ENCODE peak calls at places on chromosomes 11 and 22, in seven cellular contexts. D, M, W, U, P, H and Y are unnamed samples.

GRCh38 chr22:41561335-41561734 is 525 bp downstream of the CSDC2 start:
- DNase-seq in D (no peak), P (no peak), H (peak; percentile 55), U (no peak), W (no peak), M (no peak), Y (peak; percentile 42)

GRCh38 chr11:75267171-75267970 is 26.8 kb downstream of the TPBGL start:
- DNase-seq in H (no peak), P (no peak), W (no peak), M (no peak), D (no peak), U (no peak), Y (no peak)

GRCh38 chr22:46563381-46564083 is 26.1 kb upstream of the CELSR1 start:
- DNase-seq in W (peak; percentile 27), P (peak; percentile 85), D (no peak), H (peak; percentile 84), U (peak; percentile 56), M (no peak), Y (peak; percentile 43)

GRCh38 chr11:1889527-1889930 is 2.2 kb downstream of the PRR33 start:
- DNase-seq in U (no peak), W (no peak), D (no peak), P (peak; percentile 24), M (no peak), H (no peak), Y (no peak)

GRCh38 chr11:13149991-13150390 is 127.6 kb upstream of the BMAL1 start:
- DNase-seq in M (no peak), W (no peak), U (no peak), D (no peak), H (no peak), P (no peak), Y (no peak)

GRCh38 chr22:39414886-39415285 is 15.3 kb downstream of the TAB1 start:
- DNase-seq in P (no peak), D (no peak), M (no peak), W (no peak), H (peak; percentile 87), U (no peak), Y (no peak)

GRCh38 chr11:41497974-41498373 is 38.5 kb upstream of the LRRC4C start:
- DNase-seq in M (no peak), U (peak; percentile 44), W (no peak), P (no peak), D (no peak), H (no peak), Y (no peak)

GRCh38 chr11:28743101-28743550 is 634.9 kb downstream of the METTL15 start:
- DNase-seq in M (no peak), U (peak; percentile 66), H (no peak), D (no peak), P (no peak), W (peak; percentile 50), Y (peak; percentile 26)

GRCh38 chr22:48673806-48674500 is 1153.7 kb downstream of the BRD1 start:
- DNase-seq in H (no peak), U (no peak), M (no peak), D (no peak), W (no peak), P (no peak), Y (no peak)

GRCh38 chr11:100929377-100929776 is 200.2 kb downstream of the PGR start:
- DNase-seq in H (no peak), M (no peak), U (peak; percentile 60), D (peak; percentile 40), P (no peak), W (peak; percentile 65), Y (peak; percentile 66)

GRCh38 chr22:34951212-34951611 is 114.7 kb upstream of the ISX start:
- DNase-seq in U (no peak), H (no peak), D (no peak), W (no peak), M (no peak), P (no peak), Y (no peak)

GRCh38 chr11:75812542-75813040 is 2.4 kb upstream of the UVRAG start:
- DNase-seq in M (no peak), W (no peak), P (no peak), H (no peak), U (peak; percentile 25), D (no peak), Y (no peak)

GRCh38 chr11:133956650-133957633 is at the start of gene IGSF9B:
- DNase-seq in D (peak; percentile 52), W (peak; percentile 56), U (peak; percentile 57), H (peak; percentile 80), P (peak; percentile 98), M (no peak), Y (peak; percentile 65)

GRCh38 chr11:114052160-114052559 is 7.4 kb upstream of the ZBTB16 start:
- DNase-seq in U (no peak), D (no peak), P (no peak), M (no peak), H (no peak), W (no peak), Y (no peak)

GRCh38 chr11:45736424-45736823 is 68.5 kb upstream of the SLC35C1 start:
- DNase-seq in M (no peak), D (peak; percentile 9), W (peak; percentile 100), U (peak; percentile 71), H (no peak), P (no peak), Y (no peak)

GRCh38 chr11:75499423-75500305 is 26.1 kb downstream of the GDPD5 start:
- DNase-seq in D (peak; percentile 88), W (peak; percentile 66), M (peak; percentile 98), H (peak; percentile 35), U (peak; percentile 95), P (no peak), Y (peak; percentile 92)

GRCh38 chr11:96329419-96329818 is 13.6 kb downstream of the MAML2 start:
- DNase-seq in U (peak; percentile 35), P (no peak), H (no peak), D (no peak), W (no peak), M (no peak), Y (no peak)

GRCh38 chr11:73931039-73931645 is 19.7 kb upstream of the DNAJB13 start:
- DNase-seq in M (no peak), W (peak; percentile 70), U (peak; percentile 90), D (peak; percentile 54), P (peak; percentile 64), H (peak; percentile 55), Y (peak; percentile 82)

DNA sequence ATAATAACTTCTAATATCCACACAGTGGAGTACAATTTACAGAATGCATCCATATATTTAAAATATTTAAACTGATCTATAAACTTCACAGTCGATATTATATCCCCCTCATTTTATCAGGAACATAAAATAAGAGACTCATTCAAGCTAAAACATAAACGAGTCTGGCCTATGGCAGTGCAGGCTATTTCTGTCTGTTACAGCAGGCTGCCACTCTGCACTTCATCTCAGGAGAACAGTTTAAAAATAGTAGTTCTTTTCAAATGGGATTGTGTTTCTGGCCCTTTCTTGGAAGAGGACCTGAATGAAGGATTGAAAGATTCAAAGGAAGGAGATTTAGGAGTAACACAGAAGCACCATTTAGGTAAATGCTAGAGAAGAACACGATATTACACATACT is 915.7 kb downstream of the NTM start:
- DNase-seq in U (no peak), P (no peak), M (no peak), H (no peak), W (no peak), D (no peak), Y (no peak)
- H3K4me3 ChIP-seq in U (no peak overlapping the region), P (no peak overlapping the region), M (no peak overlapping the region), H (no peak overlapping the region), W (no peak overlapping the region), D (no peak overlapping the region), Y (no peak overlapping the region)

DNA sequence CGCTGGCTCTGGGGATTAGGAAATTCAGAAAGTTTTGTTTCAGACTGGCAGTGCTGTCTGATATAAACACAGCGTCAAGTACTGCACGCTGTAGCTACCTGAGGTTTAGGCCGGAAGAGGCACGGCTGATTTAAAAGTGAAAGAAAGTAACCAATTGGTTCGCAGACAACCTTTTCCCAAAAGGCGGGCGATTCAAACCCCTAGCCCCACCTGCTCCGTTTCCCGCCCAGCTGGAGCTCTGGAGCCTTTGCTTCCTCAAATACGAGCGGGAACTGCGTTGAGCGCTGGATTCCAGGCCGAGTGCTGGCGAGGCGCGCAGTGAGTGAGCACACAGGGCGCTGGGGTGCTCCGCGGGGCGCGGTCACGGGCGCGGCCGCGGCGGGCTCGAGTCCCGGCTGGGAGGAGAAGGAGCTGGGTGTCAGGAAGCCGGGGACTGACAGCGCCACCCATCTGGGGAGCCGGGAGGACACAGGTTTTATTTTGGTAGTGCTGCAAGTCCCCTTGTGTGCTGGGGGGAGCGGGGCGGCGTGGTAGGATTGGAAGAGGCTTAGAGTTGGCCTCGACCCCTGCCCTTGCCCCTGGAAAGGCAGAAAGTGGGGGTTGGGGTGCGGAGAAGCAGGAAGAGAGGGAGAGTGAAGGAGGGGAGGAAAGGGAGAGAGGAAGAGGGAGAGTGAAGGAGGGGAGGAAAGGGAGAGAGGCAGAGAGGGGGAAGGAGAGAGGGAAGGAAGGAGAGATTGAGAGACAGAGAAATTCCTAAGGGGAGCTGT is 2.1 kb downstream of the FAM111A start:
- DNase-seq in M (peak; percentile 42), P (peak; percentile 20), W (peak; percentile 86), D (peak; percentile 73), U (peak; percentile 84), H (peak; percentile 87), Y (peak; percentile 82)
- TF ChIP-seq CTCF in M (peak; percentile 8), P (peak; percentile 17), W (peak; percentile 35), D (no peak), U (no peak), H (no peak), Y (peak; percentile 16)

DNA sequence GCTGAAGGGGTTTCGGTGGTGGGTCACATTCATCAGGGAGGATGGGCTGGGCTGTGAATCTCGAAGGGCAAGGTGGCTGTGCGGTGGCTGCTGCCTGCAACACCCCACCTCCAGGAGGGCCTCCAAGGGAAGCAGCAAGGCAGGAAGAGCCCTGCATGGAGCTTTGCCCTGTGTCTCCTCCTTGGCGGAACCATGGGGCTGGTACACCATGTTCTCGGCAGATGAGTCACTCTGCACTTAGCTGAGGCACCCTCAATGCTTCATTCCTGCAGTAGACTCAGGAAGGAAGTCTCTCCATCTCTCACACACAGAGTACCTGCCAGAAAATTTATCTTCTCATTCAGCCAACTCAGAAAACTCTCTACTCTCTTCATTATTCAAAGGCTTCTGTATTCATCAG is 399.2 kb downstream of the BUD13 start:
- DNase-seq in D (no peak), W (no peak), P (no peak), H (no peak), U (no peak), M (no peak), Y (peak; percentile 6)
- H3K4me3 ChIP-seq in D (no peak overlapping the region), W (no peak overlapping the region), P (no peak overlapping the region), H (no peak overlapping the region), U (no peak overlapping the region), M (no peak overlapping the region), Y (no peak overlapping the region)

DNA sequence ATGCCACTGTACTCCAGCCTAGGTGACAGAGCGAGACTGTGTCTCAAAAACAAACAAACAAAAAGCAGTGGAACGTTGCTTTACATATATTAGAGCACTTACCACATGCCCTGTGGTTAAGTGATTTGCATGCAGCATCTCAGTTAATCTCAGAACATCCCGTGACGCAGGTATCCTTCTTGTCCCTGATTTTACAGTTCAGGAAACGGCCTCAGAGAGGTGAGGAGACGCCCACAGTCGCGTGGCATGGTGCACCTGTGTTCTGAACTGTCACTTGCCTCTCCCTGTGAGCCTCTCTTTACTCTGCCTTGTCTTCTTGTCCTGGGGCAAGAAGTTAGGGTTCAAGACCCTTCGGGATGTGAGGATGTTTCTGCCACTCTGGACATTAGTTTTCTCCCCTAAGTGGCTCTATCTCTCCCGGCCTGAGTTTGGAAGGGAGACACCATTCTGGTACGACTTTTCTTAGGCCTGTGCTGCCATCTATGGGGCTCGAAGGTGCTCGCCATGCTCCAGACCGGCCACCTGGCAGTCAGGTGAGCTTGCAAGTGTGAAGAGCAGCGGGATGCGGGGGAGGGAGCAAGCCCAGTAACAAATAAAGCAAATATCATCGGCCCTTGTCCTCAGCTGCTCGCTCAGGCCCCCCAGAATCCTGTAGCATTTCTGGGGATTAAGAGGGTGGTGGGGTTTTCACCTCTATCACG is 25.6 kb downstream of the YWHAH start:
- DNase-seq in D (peak; percentile 45), W (peak; percentile 78), H (peak; percentile 76), U (peak; percentile 73), P (peak; percentile 77), M (no peak), Y (peak; percentile 62)
- TF ChIP-seq CTCF in D (peak; percentile 68), W (peak; percentile 84), H (no peak), U (peak; percentile 66), P (peak; percentile 66), M (peak; percentile 69), Y (peak; percentile 74)